ENCODE peak calls at places on chromosome 13, in eight cellular contexts. One of them, this sample, is unnamed.

GRCh38 chr13:96229356-96229755 is 139.4 kb downstream of the HS6ST3 start:
- DNase-seq in GM23338: peak
- DNase-seq in GM13977: no peak
- DNase-seq in choroid plexus epithelial cell: peak
- DNase-seq in A549: peak
- DNase-seq in endodermal cell: peak
- DNase-seq in AG04450: no peak
- DNase-seq in neural crest cell: no peak
- DNase-seq in this sample: no peak

GRCh38 chr13:24339937-24340607 is 30.7 kb downstream of the C1QTNF9 start:
- DNase-seq in GM23338: peak
- DNase-seq in GM13977: no peak
- DNase-seq in choroid plexus epithelial cell: no peak
- DNase-seq in A549: no peak
- DNase-seq in endodermal cell: no peak
- DNase-seq in AG04450: no peak
- DNase-seq in neural crest cell: no peak
- DNase-seq in this sample: no peak

GRCh38 chr13:74443623-74444022 is 309.4 kb upstream of the KLF12 start:
- DNase-seq in GM23338: no peak
- DNase-seq in GM13977: no peak
- DNase-seq in choroid plexus epithelial cell: peak
- DNase-seq in A549: peak
- DNase-seq in endodermal cell: no peak
- DNase-seq in AG04450: peak
- DNase-seq in neural crest cell: no peak
- DNase-seq in this sample: peak

GRCh38 chr13:45336025-45336800 is 4.8 kb downstream of the TPT1 start:
- DNase-seq in GM23338: peak
- DNase-seq in GM13977: no peak
- DNase-seq in choroid plexus epithelial cell: no peak
- DNase-seq in A549: no peak
- DNase-seq in endodermal cell: peak
- DNase-seq in AG04450: no peak
- DNase-seq in neural crest cell: no peak
- DNase-seq in this sample: no peak

GRCh38 chr13:99610702-99611289 is 109.5 kb downstream of the TM9SF2 start:
- DNase-seq in GM23338: peak
- DNase-seq in GM13977: no peak
- DNase-seq in choroid plexus epithelial cell: no peak
- DNase-seq in A549: no peak
- DNase-seq in endodermal cell: no peak
- DNase-seq in AG04450: no peak
- DNase-seq in neural crest cell: no peak
- DNase-seq in this sample: no peak

GRCh38 chr13:98822238-98822606 is 69.8 kb upstream of the SLC15A1 start:
- DNase-seq in GM23338: no peak
- DNase-seq in GM13977: no peak
- DNase-seq in choroid plexus epithelial cell: no peak
- DNase-seq in A549: peak
- DNase-seq in endodermal cell: no peak
- DNase-seq in AG04450: no peak
- DNase-seq in neural crest cell: no peak
- DNase-seq in this sample: no peak

GRCh38 chr13:97431365-97431764 is 2.6 kb upstream of the RAP2A start:
- DNase-seq in GM23338: no peak
- DNase-seq in GM13977: no peak
- DNase-seq in choroid plexus epithelial cell: no peak
- DNase-seq in A549: no peak
- DNase-seq in endodermal cell: no peak
- DNase-seq in AG04450: no peak
- DNase-seq in neural crest cell: no peak
- DNase-seq in this sample: no peak

GRCh38 chr13:79485014-79485441 is 4.1 kb downstream of the NDFIP2 start:
- DNase-seq in GM23338: no peak
- DNase-seq in GM13977: no peak
- DNase-seq in choroid plexus epithelial cell: peak
- DNase-seq in A549: peak
- DNase-seq in endodermal cell: no peak
- DNase-seq in AG04450: peak
- DNase-seq in neural crest cell: no peak
- DNase-seq in this sample: peak

GRCh38 chr13:98429531-98429930 is 147.4 kb downstream of the STK24 start:
- DNase-seq in GM23338: no peak
- DNase-seq in GM13977: no peak
- DNase-seq in choroid plexus epithelial cell: no peak
- DNase-seq in A549: no peak
- DNase-seq in endodermal cell: no peak
- DNase-seq in AG04450: no peak
- DNase-seq in neural crest cell: no peak
- DNase-seq in this sample: no peak

GRCh38 chr13:73275163-73275562 is 216.4 kb downstream of the KLF5 start:
- DNase-seq in GM23338: peak
- DNase-seq in GM13977: no peak
- DNase-seq in choroid plexus epithelial cell: no peak
- DNase-seq in A549: no peak
- DNase-seq in endodermal cell: no peak
- DNase-seq in AG04450: no peak
- DNase-seq in neural crest cell: no peak
- DNase-seq in this sample: no peak
- TF ChIP-seq CTCF in GM23338: no peak
- TF ChIP-seq CTCF in GM13977: no peak
- TF ChIP-seq CTCF in choroid plexus epithelial cell: no peak
- TF ChIP-seq CTCF in A549: no peak
- TF ChIP-seq CTCF in endodermal cell: peak
- TF ChIP-seq CTCF in AG04450: no peak
- TF ChIP-seq CTCF in neural crest cell: peak
- TF ChIP-seq CTCF in this sample: peak

GRCh38 chr13:113356594-113356993 is 7.3 kb downstream of the GRTP1 start:
- DNase-seq in GM23338: no peak
- DNase-seq in GM13977: no peak
- DNase-seq in choroid plexus epithelial cell: no peak
- DNase-seq in A549: no peak
- DNase-seq in endodermal cell: no peak
- DNase-seq in AG04450: no peak
- DNase-seq in neural crest cell: no peak
- DNase-seq in this sample: no peak
- TF ChIP-seq CTCF in GM23338: no peak
- TF ChIP-seq CTCF in GM13977: no peak
- TF ChIP-seq CTCF in choroid plexus epithelial cell: no peak
- TF ChIP-seq CTCF in A549: no peak
- TF ChIP-seq CTCF in endodermal cell: no peak
- TF ChIP-seq CTCF in AG04450: no peak
- TF ChIP-seq CTCF in neural crest cell: no peak
- TF ChIP-seq CTCF in this sample: no peak

GRCh38 chr13:112637017-112637801 is 49.3 kb upstream of the TUBGCP3 start:
- DNase-seq in GM23338: peak
- DNase-seq in GM13977: no peak
- DNase-seq in choroid plexus epithelial cell: no peak
- DNase-seq in A549: no peak
- DNase-seq in endodermal cell: peak
- DNase-seq in AG04450: no peak
- DNase-seq in neural crest cell: no peak
- DNase-seq in this sample: no peak
- TF ChIP-seq CTCF in GM23338: no peak
- TF ChIP-seq CTCF in GM13977: no peak
- TF ChIP-seq CTCF in choroid plexus epithelial cell: no peak
- TF ChIP-seq CTCF in A549: no peak
- TF ChIP-seq CTCF in endodermal cell: peak
- TF ChIP-seq CTCF in AG04450: no peak
- TF ChIP-seq CTCF in neural crest cell: no peak
- TF ChIP-seq CTCF in this sample: no peak

GRCh38 chr13:84645196-84646071 is 763.2 kb upstream of the SLITRK1 start:
- DNase-seq in GM23338: no peak
- DNase-seq in GM13977: no peak
- DNase-seq in choroid plexus epithelial cell: peak
- DNase-seq in A549: no peak
- DNase-seq in endodermal cell: no peak
- DNase-seq in AG04450: peak
- DNase-seq in neural crest cell: no peak
- DNase-seq in this sample: peak

GRCh38 chr13:84649853-84650252 is 767.6 kb upstream of the SLITRK1 start:
- DNase-seq in GM23338: no peak
- DNase-seq in GM13977: no peak
- DNase-seq in choroid plexus epithelial cell: no peak
- DNase-seq in A549: no peak
- DNase-seq in endodermal cell: no peak
- DNase-seq in AG04450: no peak
- DNase-seq in neural crest cell: no peak
- DNase-seq in this sample: peak

GRCh38 chr13:84653915-84654534 is 771.8 kb upstream of the SLITRK1 start:
- DNase-seq in GM23338: no peak
- DNase-seq in GM13977: no peak
- DNase-seq in choroid plexus epithelial cell: no peak
- DNase-seq in A549: no peak
- DNase-seq in endodermal cell: no peak
- DNase-seq in AG04450: no peak
- DNase-seq in neural crest cell: no peak
- DNase-seq in this sample: no peak

GRCh38 chr13:84651288-84651687 is 769.0 kb upstream of the SLITRK1 start:
- DNase-seq in GM23338: no peak
- DNase-seq in GM13977: no peak
- DNase-seq in choroid plexus epithelial cell: peak
- DNase-seq in A549: no peak
- DNase-seq in endodermal cell: no peak
- DNase-seq in AG04450: peak
- DNase-seq in neural crest cell: no peak
- DNase-seq in this sample: peak

GRCh38 chr13:84648069-84648640 is 765.9 kb upstream of the SLITRK1 start:
- DNase-seq in GM23338: no peak
- DNase-seq in GM13977: no peak
- DNase-seq in choroid plexus epithelial cell: no peak
- DNase-seq in A549: no peak
- DNase-seq in endodermal cell: no peak
- DNase-seq in AG04450: no peak
- DNase-seq in neural crest cell: no peak
- DNase-seq in this sample: no peak
- TF ChIP-seq CTCF in GM23338: no peak
- TF ChIP-seq CTCF in GM13977: no peak
- TF ChIP-seq CTCF in choroid plexus epithelial cell: no peak
- TF ChIP-seq CTCF in A549: peak
- TF ChIP-seq CTCF in endodermal cell: no peak
- TF ChIP-seq CTCF in AG04450: peak
- TF ChIP-seq CTCF in neural crest cell: peak
- TF ChIP-seq CTCF in this sample: peak

DNA sequence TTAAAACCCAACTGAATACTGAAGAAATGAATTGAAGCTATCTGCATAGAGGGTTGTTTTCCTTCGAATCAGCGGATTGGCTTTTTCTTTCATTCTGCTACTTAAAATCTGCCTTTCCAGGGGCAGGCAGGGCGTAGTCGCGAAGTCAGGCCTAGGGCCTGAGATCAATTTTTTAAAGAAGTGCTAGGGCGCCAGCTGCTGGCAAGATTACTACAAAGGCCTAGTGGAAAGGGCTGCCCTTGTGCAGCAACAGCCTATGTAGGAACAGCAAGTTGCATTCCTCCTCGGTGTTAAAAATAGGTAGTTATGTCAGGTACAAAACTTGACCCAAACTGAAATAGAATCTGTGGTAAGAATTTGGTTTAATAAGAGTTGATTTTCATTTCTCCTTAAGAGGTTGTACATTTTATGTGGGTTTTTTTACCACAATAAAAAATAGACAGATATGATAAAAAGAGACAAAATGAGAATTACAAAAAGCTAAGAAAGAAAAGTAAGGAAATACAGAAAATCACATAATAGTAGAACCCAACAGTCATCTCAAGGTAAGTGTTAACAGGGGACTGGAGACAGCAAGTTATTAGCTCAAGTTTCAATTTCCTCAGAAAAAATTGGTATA is 9.5 kb upstream of the URAD start:
- DNase-seq in GM23338: peak
- DNase-seq in GM13977: peak
- DNase-seq in choroid plexus epithelial cell: peak
- DNase-seq in A549: peak
- DNase-seq in endodermal cell: peak
- DNase-seq in AG04450: no peak
- DNase-seq in neural crest cell: peak
- DNase-seq in this sample: peak
- TF ChIP-seq CTCF in GM23338: peak
- TF ChIP-seq CTCF in GM13977: peak
- TF ChIP-seq CTCF in choroid plexus epithelial cell: peak
- TF ChIP-seq CTCF in A549: peak
- TF ChIP-seq CTCF in endodermal cell: peak
- TF ChIP-seq CTCF in AG04450: peak
- TF ChIP-seq CTCF in neural crest cell: peak
- TF ChIP-seq CTCF in this sample: peak

This sample was measured in HFFc6.